ENCODE peak calls at places on chromosomes 4 and X, in six cellular contexts. Y is neuronal stem cell, L is PC-9, B is fibroblast of lung, D is OCI-LY7, Z is HepG2. V is an unnamed sample.
A peak's percentile ranks its signal among the peaks of the same experiment; 100 is the strongest.

GRCh38 chr4:117422272-117422671 is 336.9 kb upstream of the TRAM1L1 start:
- DNase-seq in Y (no peak), L (no peak), B (no peak), D (no peak), Z (no peak), V (no peak)

GRCh38 chrX:3532571-3532970 is 180.9 kb downstream of the PRKX start:
- DNase-seq in Y (no peak), D (no peak), B (no peak), Z (no peak), L (no peak), V (no peak)

GRCh38 chr4:150283689-150284088 is 205.4 kb downstream of the DCLK2 start:
- DNase-seq in L (no peak), B (peak; percentile 98), Y (no peak), Z (no peak), D (no peak), V (no peak)

GRCh38 chr4:169437299-169438047 is 166.7 kb upstream of the SH3RF1 start:
- DNase-seq in B (no peak), D (no peak), Z (no peak), Y (no peak), L (no peak), V (no peak)

GRCh38 chrX:42495139-42495538 is 282.8 kb downstream of the PPP1R2C start:
- DNase-seq in Z (no peak), Y (no peak), B (no peak), D (no peak), L (no peak), V (no peak)

GRCh38 chr4:47701286-47701685 is 136.6 kb downstream of the CORIN start:
- DNase-seq in Y (no peak), Z (no peak), B (no peak), D (no peak), L (no peak), V (no peak)

GRCh38 chr4:183635333-183635732 is 23.7 kb downstream of the RWDD4 start:
- DNase-seq in B (no peak), Y (no peak), D (no peak), Z (no peak), L (no peak), V (no peak)

GRCh38 chrX:115233497-115234219 is at the start of gene LRCH2:
- DNase-seq in B (peak; percentile 34), D (no peak), L (no peak), Y (peak; percentile 49), Z (no peak), V (peak; percentile 76)

GRCh38 chr4:183388777-183389176 is 55.7 kb upstream of the CDKN2AIP start:
- DNase-seq in D (no peak), L (no peak), B (no peak), Z (no peak), Y (no peak), V (no peak)

GRCh38 chrX:45781901-45782553 is 581.4 kb upstream of the DIPK2B start:
- DNase-seq in L (peak; percentile 37), Y (no peak), B (peak; percentile 70), Z (peak; percentile 15), D (no peak), V (peak; percentile 47)

GRCh38 chrX:119573840-119574393 is 446 bp upstream of the UBE2A start:
- DNase-seq in Z (peak; percentile 10), B (peak; percentile 55), D (peak; percentile 68), L (peak; percentile 75), Y (no peak), V (peak; percentile 17)

GRCh38 chr4:182628000-182628399 is 289.2 kb downstream of the DCTD start:
- DNase-seq in L (no peak), D (no peak), B (no peak), Z (no peak), Y (no peak), V (no peak)

GRCh38 chr4:2081540-2081939 is 22.4 kb downstream of the NAT8L start:
- DNase-seq in Z (no peak), D (no peak), L (no peak), B (no peak), Y (no peak), V (no peak)

GRCh38 chrX:133294126-133294525 is 76.0 kb upstream of the TFDP3 start:
- DNase-seq in L (no peak), Y (no peak), D (no peak), B (peak; percentile 65), Z (no peak), V (no peak)

GRCh38 chr4:116027311-116027710 is 913.9 kb upstream of the NDST4 start:
- DNase-seq in Z (no peak), Y (no peak), D (no peak), B (no peak), L (no peak), V (no peak)

GRCh38 chrX:74420194-74421035 is 878 bp upstream of the SLC16A2 start:
- DNase-seq in L (peak; percentile 34), Z (no peak), B (peak; percentile 70), D (no peak), Y (peak; percentile 48), V (peak; percentile 67)

GRCh38 chr4:76301068-76301774 is 5.3 kb upstream of the STBD1 start:
- DNase-seq in L (peak; percentile 88), B (peak; percentile 91), Y (no peak), Z (peak; percentile 91), D (no peak), V (peak; percentile 77)

GRCh38 chr4:83535945-83536648 is at the start of gene GPAT3:
- DNase-seq in Z (peak; percentile 64), D (no peak), B (no peak), L (peak; percentile 80), Y (peak; percentile 32), V (peak; percentile 84)

GRCh38 chr4:126890994-126891393 is 741.8 kb upstream of the INTU start:
- DNase-seq in D (no peak), B (peak; percentile 23), Z (no peak), Y (no peak), L (no peak), V (peak; percentile 7)

GRCh38 chrX:19715711-19716638 is 171.4 kb downstream of the SH3KBP1 start:
- DNase-seq in D (no peak), Z (no peak), L (no peak), B (no peak), Y (no peak), V (no peak)

GRCh38 chr4:4985844-4986243 is 33.4 kb downstream of the CYTL1 start:
- DNase-seq in B (peak; percentile 8), Z (no peak), Y (no peak), D (peak; percentile 8), L (no peak), V (no peak)

GRCh38 chr4:6948134-6948460 is 38.5 kb downstream of the TBC1D14 start:
- DNase-seq in Z (no peak), Y (no peak), D (no peak), L (no peak), B (no peak), V (no peak)

GRCh38 chrX:130696542-130696941 is 206.5 kb downstream of the ENOX2 start:
- DNase-seq in D (peak; percentile 10), Y (no peak), B (no peak), L (no peak), Z (no peak), V (no peak)

GRCh38 chr4:32189130-32189529 is 1469.0 kb downstream of the PCDH7 start:
- DNase-seq in B (no peak), Z (no peak), L (no peak), Y (no peak), D (no peak), V (no peak)

GRCh38 chr4:142414336-142414945 is 431.7 kb downstream of the INPP4B start:
- DNase-seq in Z (no peak), L (no peak), Y (no peak), B (peak; percentile 25), D (no peak), V (no peak)

GRCh38 chr4:142413516-142413915 is 432.6 kb downstream of the INPP4B start:
- DNase-seq in L (no peak), D (no peak), B (peak; percentile 62), Z (no peak), Y (no peak), V (no peak)

GRCh38 chr4:142416711-142417275 is 429.3 kb downstream of the INPP4B start:
- DNase-seq in Y (no peak), L (no peak), D (no peak), Z (no peak), B (peak; percentile 72), V (no peak)

GRCh38 chr4:142418697-142419096 is 427.4 kb downstream of the INPP4B start:
- DNase-seq in L (no peak), D (no peak), Y (no peak), B (no peak), Z (no peak), V (no peak)

DNA sequence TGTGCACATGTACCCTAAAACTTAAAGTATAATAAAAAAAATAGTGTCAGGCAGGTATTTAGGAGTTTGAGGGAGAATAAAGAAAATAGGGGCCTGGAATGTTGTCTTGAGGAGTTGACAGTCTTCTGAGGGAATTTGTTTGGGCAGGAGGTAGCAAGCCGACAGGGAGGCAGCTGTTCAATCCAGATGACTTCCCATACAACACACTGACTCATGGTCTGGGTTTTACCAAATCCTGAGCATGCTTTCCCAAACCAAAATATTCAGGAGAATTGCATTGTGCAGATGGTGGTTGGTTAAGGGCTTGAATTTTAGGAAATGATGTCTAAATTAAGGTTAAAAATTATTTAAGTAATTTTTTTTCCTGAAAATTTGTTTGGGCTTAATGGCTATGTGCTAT is 430.0 kb downstream of the INPP4B start:
- DNase-seq in B (peak; percentile 90), Y (no peak), D (no peak), L (no peak), Z (no peak), V (no peak)
- H3K27ac ChIP-seq in B (no peak overlapping the region), Y (no peak overlapping the region), D (no peak overlapping the region), L (no peak overlapping the region), Z (no peak overlapping the region), V (no peak overlapping the region)

GRCh38 chr4:8286719-8287355 is 17.3 kb downstream of the HTRA3 start:
- DNase-seq in Y (no peak), B (no peak), L (no peak), Z (no peak), D (no peak), V (no peak)
- H3K4me2 ChIP-seq in Y (no peak overlapping the region), B (no peak overlapping the region), L (no peak overlapping the region), Z (no peak overlapping the region), D (no peak overlapping the region), V (no peak overlapping the region)

DNA sequence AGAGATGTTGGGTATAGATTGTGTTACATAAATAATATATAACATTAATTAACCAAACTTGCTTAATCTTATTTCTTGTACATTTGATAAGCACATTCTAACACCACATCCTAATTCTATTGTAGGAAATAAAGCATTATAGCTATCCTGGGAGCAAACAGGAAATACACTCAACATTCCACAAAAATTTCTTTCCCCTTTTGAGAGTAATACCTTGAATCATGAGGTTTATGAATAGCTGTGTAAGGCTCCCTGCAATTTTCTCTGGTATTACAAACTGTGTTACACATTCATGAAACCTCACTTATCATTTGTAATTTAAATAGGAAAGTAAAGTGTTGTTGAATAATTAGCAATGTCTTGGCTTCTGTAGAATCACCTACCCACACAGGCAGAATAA is 95.1 kb downstream of the TMEM47 start:
- DNase-seq in Z (no peak), Y (no peak), L (no peak), D (no peak), B (peak; percentile 1), V (no peak)
- H2AFZ ChIP-seq in Z (no peak overlapping the region), Y (no peak overlapping the region), L (no peak overlapping the region), D (no peak overlapping the region), B (no peak overlapping the region), V (no peak overlapping the region)

DNA sequence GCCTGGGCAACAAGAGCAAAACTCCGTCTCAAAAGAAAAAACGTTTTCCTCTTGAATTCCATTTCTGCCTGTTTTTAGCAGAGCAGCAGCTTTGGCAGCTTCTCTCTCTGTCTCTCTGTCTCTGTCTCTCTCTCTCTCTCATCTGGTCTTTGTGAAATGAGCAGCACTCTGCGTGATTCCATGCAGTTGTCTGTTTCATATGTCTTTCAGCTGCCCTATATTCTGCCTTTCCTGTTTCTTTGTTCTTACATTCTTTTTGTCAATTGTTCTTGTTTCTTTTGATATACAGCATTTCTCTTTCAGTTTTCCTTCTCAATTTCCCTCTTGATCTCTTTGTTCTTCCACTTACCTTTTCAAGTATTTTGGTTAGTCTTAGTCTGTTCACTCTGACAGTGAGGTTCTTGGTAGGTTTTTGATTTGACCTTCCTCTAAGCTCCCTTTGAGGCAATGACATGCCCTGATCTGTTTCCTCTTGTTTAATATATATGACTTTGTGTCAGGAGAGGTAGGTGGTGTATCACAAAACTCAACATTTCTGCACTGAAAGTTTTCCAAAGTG is 20.4 kb downstream of the ZNF157 start:
- DNase-seq in Y (no peak), B (no peak), L (no peak), Z (no peak), D (no peak), V (no peak)
- H3K27ac ChIP-seq in Y (no peak overlapping the region), B (no peak overlapping the region), L (no peak overlapping the region), Z (no peak overlapping the region), D (no peak overlapping the region), V (no peak overlapping the region)

V was measured in hepatocyte.